ENCODE peak calls at places on chromosomes 11 and 22, in seven cellular contexts. One of them, this sample, is unnamed.

GRCh38 chr22:48939441-48940265 is 888.0 kb downstream of the BRD1 start:
- DNase-seq in stimulated activated CD8-positive, alpha-beta memory T cell treated with anti-CD3 and anti-CD28 coated beads, Interleukin-15, amount 100 ng/mL, for 1 hour: no peak
- DNase-seq in naive thymus-derived CD8-positive, alpha-beta T cell: no peak
- DNase-seq in astrocyte of the cerebellum: no peak
- DNase-seq in SK-N-SH: no peak
- DNase-seq in sigmoid colon: peak
- DNase-seq in osteoblast: peak
- DNase-seq in this sample: peak

GRCh38 chr11:17353228-17354021 is 1.8 kb downstream of the NCR3LG1 start:
- DNase-seq in naive thymus-derived CD8-positive, alpha-beta T cell: peak
- DNase-seq in stimulated activated CD8-positive, alpha-beta memory T cell treated with anti-CD3 and anti-CD28 coated beads, Interleukin-15, amount 100 ng/mL, for 1 hour: no peak
- DNase-seq in osteoblast: peak
- DNase-seq in sigmoid colon: peak
- DNase-seq in astrocyte of the cerebellum: no peak
- DNase-seq in SK-N-SH: peak
- DNase-seq in this sample: peak

GRCh38 chr11:81874627-81875026 is 859.0 kb downstream of the FAM181B start:
- DNase-seq in naive thymus-derived CD8-positive, alpha-beta T cell: no peak
- DNase-seq in stimulated activated CD8-positive, alpha-beta memory T cell treated with anti-CD3 and anti-CD28 coated beads, Interleukin-15, amount 100 ng/mL, for 1 hour: no peak
- DNase-seq in osteoblast: no peak
- DNase-seq in sigmoid colon: no peak
- DNase-seq in SK-N-SH: no peak
- DNase-seq in astrocyte of the cerebellum: no peak
- DNase-seq in this sample: no peak

GRCh38 chr11:4607111-4607510 is 920 bp downstream of the TRIM68 start:
- DNase-seq in SK-N-SH: no peak
- DNase-seq in osteoblast: peak
- DNase-seq in stimulated activated CD8-positive, alpha-beta memory T cell treated with anti-CD3 and anti-CD28 coated beads, Interleukin-15, amount 100 ng/mL, for 1 hour: no peak
- DNase-seq in sigmoid colon: no peak
- DNase-seq in naive thymus-derived CD8-positive, alpha-beta T cell: no peak
- DNase-seq in astrocyte of the cerebellum: no peak
- DNase-seq in this sample: no peak

GRCh38 chr11:3824714-3825472 is 15.9 kb downstream of the RHOG start:
- DNase-seq in sigmoid colon: peak
- DNase-seq in astrocyte of the cerebellum: no peak
- DNase-seq in osteoblast: peak
- DNase-seq in SK-N-SH: peak
- DNase-seq in naive thymus-derived CD8-positive, alpha-beta T cell: peak
- DNase-seq in stimulated activated CD8-positive, alpha-beta memory T cell treated with anti-CD3 and anti-CD28 coated beads, Interleukin-15, amount 100 ng/mL, for 1 hour: peak
- DNase-seq in this sample: peak

GRCh38 chr22:19224557-19224956 is 46.0 kb upstream of the SLC25A1 start:
- DNase-seq in astrocyte of the cerebellum: no peak
- DNase-seq in osteoblast: peak
- DNase-seq in naive thymus-derived CD8-positive, alpha-beta T cell: no peak
- DNase-seq in sigmoid colon: no peak
- DNase-seq in stimulated activated CD8-positive, alpha-beta memory T cell treated with anti-CD3 and anti-CD28 coated beads, Interleukin-15, amount 100 ng/mL, for 1 hour: no peak
- DNase-seq in SK-N-SH: no peak
- DNase-seq in this sample: no peak

GRCh38 chr11:61297741-61298140 is 2.6 kb upstream of the VWCE start:
- DNase-seq in osteoblast: peak
- DNase-seq in astrocyte of the cerebellum: peak
- DNase-seq in naive thymus-derived CD8-positive, alpha-beta T cell: no peak
- DNase-seq in SK-N-SH: no peak
- DNase-seq in stimulated activated CD8-positive, alpha-beta memory T cell treated with anti-CD3 and anti-CD28 coated beads, Interleukin-15, amount 100 ng/mL, for 1 hour: no peak
- DNase-seq in sigmoid colon: peak
- DNase-seq in this sample: no peak

GRCh38 chr11:17403977-17404759 is 15.7 kb upstream of the KCNJ11 start:
- DNase-seq in stimulated activated CD8-positive, alpha-beta memory T cell treated with anti-CD3 and anti-CD28 coated beads, Interleukin-15, amount 100 ng/mL, for 1 hour: no peak
- DNase-seq in astrocyte of the cerebellum: no peak
- DNase-seq in SK-N-SH: no peak
- DNase-seq in sigmoid colon: no peak
- DNase-seq in osteoblast: no peak
- DNase-seq in naive thymus-derived CD8-positive, alpha-beta T cell: no peak
- DNase-seq in this sample: no peak

GRCh38 chr11:134702827-134703226 is 290.8 kb upstream of the B3GAT1 start:
- DNase-seq in sigmoid colon: no peak
- DNase-seq in stimulated activated CD8-positive, alpha-beta memory T cell treated with anti-CD3 and anti-CD28 coated beads, Interleukin-15, amount 100 ng/mL, for 1 hour: no peak
- DNase-seq in naive thymus-derived CD8-positive, alpha-beta T cell: no peak
- DNase-seq in osteoblast: no peak
- DNase-seq in astrocyte of the cerebellum: no peak
- DNase-seq in SK-N-SH: no peak
- DNase-seq in this sample: no peak

GRCh38 chr22:36546932-36547331 is 18.0 kb upstream of the EIF3D start:
- DNase-seq in astrocyte of the cerebellum: peak
- DNase-seq in stimulated activated CD8-positive, alpha-beta memory T cell treated with anti-CD3 and anti-CD28 coated beads, Interleukin-15, amount 100 ng/mL, for 1 hour: no peak
- DNase-seq in SK-N-SH: no peak
- DNase-seq in osteoblast: peak
- DNase-seq in naive thymus-derived CD8-positive, alpha-beta T cell: no peak
- DNase-seq in sigmoid colon: no peak
- DNase-seq in this sample: no peak

GRCh38 chr11:119100246-119100959 is 1.2 kb downstream of the DPAGT1 start:
- DNase-seq in astrocyte of the cerebellum: no peak
- DNase-seq in naive thymus-derived CD8-positive, alpha-beta T cell: no peak
- DNase-seq in SK-N-SH: peak
- DNase-seq in sigmoid colon: no peak
- DNase-seq in osteoblast: peak
- DNase-seq in stimulated activated CD8-positive, alpha-beta memory T cell treated with anti-CD3 and anti-CD28 coated beads, Interleukin-15, amount 100 ng/mL, for 1 hour: no peak
- DNase-seq in this sample: peak

GRCh38 chr22:27372969-27373670 is 428.4 kb downstream of the MN1 start:
- DNase-seq in SK-N-SH: no peak
- DNase-seq in osteoblast: no peak
- DNase-seq in astrocyte of the cerebellum: no peak
- DNase-seq in stimulated activated CD8-positive, alpha-beta memory T cell treated with anti-CD3 and anti-CD28 coated beads, Interleukin-15, amount 100 ng/mL, for 1 hour: no peak
- DNase-seq in naive thymus-derived CD8-positive, alpha-beta T cell: no peak
- DNase-seq in sigmoid colon: no peak
- DNase-seq in this sample: peak

GRCh38 chr11:126311464-126312291 is 7.8 kb downstream of the DCPS start:
- DNase-seq in sigmoid colon: peak
- DNase-seq in osteoblast: no peak
- DNase-seq in naive thymus-derived CD8-positive, alpha-beta T cell: no peak
- DNase-seq in stimulated activated CD8-positive, alpha-beta memory T cell treated with anti-CD3 and anti-CD28 coated beads, Interleukin-15, amount 100 ng/mL, for 1 hour: no peak
- DNase-seq in astrocyte of the cerebellum: no peak
- DNase-seq in SK-N-SH: no peak
- DNase-seq in this sample: no peak

GRCh38 chr11:102622258-102622657 is 2.9 kb downstream of the MMP20 start:
- DNase-seq in naive thymus-derived CD8-positive, alpha-beta T cell: no peak
- DNase-seq in astrocyte of the cerebellum: no peak
- DNase-seq in SK-N-SH: no peak
- DNase-seq in osteoblast: no peak
- DNase-seq in stimulated activated CD8-positive, alpha-beta memory T cell treated with anti-CD3 and anti-CD28 coated beads, Interleukin-15, amount 100 ng/mL, for 1 hour: no peak
- DNase-seq in sigmoid colon: no peak
- DNase-seq in this sample: no peak

GRCh38 chr11:128502736-128503135 is 84.6 kb downstream of the ETS1 start:
- DNase-seq in osteoblast: no peak
- DNase-seq in astrocyte of the cerebellum: peak
- DNase-seq in sigmoid colon: no peak
- DNase-seq in stimulated activated CD8-positive, alpha-beta memory T cell treated with anti-CD3 and anti-CD28 coated beads, Interleukin-15, amount 100 ng/mL, for 1 hour: no peak
- DNase-seq in naive thymus-derived CD8-positive, alpha-beta T cell: no peak
- DNase-seq in SK-N-SH: no peak
- DNase-seq in this sample: no peak

GRCh38 chr11:73971175-73971719 is 11.4 kb downstream of the UCP2 start:
- DNase-seq in SK-N-SH: no peak
- DNase-seq in stimulated activated CD8-positive, alpha-beta memory T cell treated with anti-CD3 and anti-CD28 coated beads, Interleukin-15, amount 100 ng/mL, for 1 hour: no peak
- DNase-seq in naive thymus-derived CD8-positive, alpha-beta T cell: no peak
- DNase-seq in astrocyte of the cerebellum: no peak
- DNase-seq in osteoblast: peak
- DNase-seq in sigmoid colon: no peak
- DNase-seq in this sample: no peak

GRCh38 chr11:14078941-14079522 is 116.5 kb downstream of the SPON1 start:
- DNase-seq in stimulated activated CD8-positive, alpha-beta memory T cell treated with anti-CD3 and anti-CD28 coated beads, Interleukin-15, amount 100 ng/mL, for 1 hour: no peak
- DNase-seq in naive thymus-derived CD8-positive, alpha-beta T cell: no peak
- DNase-seq in SK-N-SH: no peak
- DNase-seq in sigmoid colon: no peak
- DNase-seq in astrocyte of the cerebellum: no peak
- DNase-seq in osteoblast: no peak
- DNase-seq in this sample: no peak

GRCh38 chr11:911031-911889 is 650 bp upstream of the CHID1 start:
- DNase-seq in sigmoid colon: no peak
- DNase-seq in astrocyte of the cerebellum: no peak
- DNase-seq in SK-N-SH: no peak
- DNase-seq in stimulated activated CD8-positive, alpha-beta memory T cell treated with anti-CD3 and anti-CD28 coated beads, Interleukin-15, amount 100 ng/mL, for 1 hour: no peak
- DNase-seq in osteoblast: peak
- DNase-seq in naive thymus-derived CD8-positive, alpha-beta T cell: peak
- DNase-seq in this sample: peak

GRCh38 chr22:46824348-46824909 is 62.0 kb downstream of the TBC1D22A start:
- DNase-seq in naive thymus-derived CD8-positive, alpha-beta T cell: no peak
- DNase-seq in osteoblast: no peak
- DNase-seq in stimulated activated CD8-positive, alpha-beta memory T cell treated with anti-CD3 and anti-CD28 coated beads, Interleukin-15, amount 100 ng/mL, for 1 hour: no peak
- DNase-seq in sigmoid colon: no peak
- DNase-seq in astrocyte of the cerebellum: no peak
- DNase-seq in SK-N-SH: peak
- DNase-seq in this sample: peak

GRCh38 chr11:22703561-22703960 is 37.1 kb downstream of the GAS2 start:
- DNase-seq in naive thymus-derived CD8-positive, alpha-beta T cell: no peak
- DNase-seq in sigmoid colon: no peak
- DNase-seq in SK-N-SH: no peak
- DNase-seq in osteoblast: no peak
- DNase-seq in stimulated activated CD8-positive, alpha-beta memory T cell treated with anti-CD3 and anti-CD28 coated beads, Interleukin-15, amount 100 ng/mL, for 1 hour: no peak
- DNase-seq in astrocyte of the cerebellum: peak
- DNase-seq in this sample: no peak

GRCh38 chr11:110432713-110433392 is 3.1 kb downstream of the FDX1 start:
- DNase-seq in astrocyte of the cerebellum: no peak
- DNase-seq in sigmoid colon: no peak
- DNase-seq in SK-N-SH: peak
- DNase-seq in stimulated activated CD8-positive, alpha-beta memory T cell treated with anti-CD3 and anti-CD28 coated beads, Interleukin-15, amount 100 ng/mL, for 1 hour: no peak
- DNase-seq in osteoblast: peak
- DNase-seq in naive thymus-derived CD8-positive, alpha-beta T cell: no peak
- DNase-seq in this sample: no peak

GRCh38 chr22:36566720-36567119 is 37.8 kb upstream of the EIF3D start:
- DNase-seq in astrocyte of the cerebellum: no peak
- DNase-seq in stimulated activated CD8-positive, alpha-beta memory T cell treated with anti-CD3 and anti-CD28 coated beads, Interleukin-15, amount 100 ng/mL, for 1 hour: no peak
- DNase-seq in SK-N-SH: no peak
- DNase-seq in sigmoid colon: no peak
- DNase-seq in naive thymus-derived CD8-positive, alpha-beta T cell: no peak
- DNase-seq in osteoblast: peak
- DNase-seq in this sample: no peak

GRCh38 chr11:78256962-78257361 is 68.2 kb downstream of the USP35 start:
- DNase-seq in naive thymus-derived CD8-positive, alpha-beta T cell: no peak
- DNase-seq in osteoblast: no peak
- DNase-seq in sigmoid colon: peak
- DNase-seq in SK-N-SH: no peak
- DNase-seq in stimulated activated CD8-positive, alpha-beta memory T cell treated with anti-CD3 and anti-CD28 coated beads, Interleukin-15, amount 100 ng/mL, for 1 hour: no peak
- DNase-seq in astrocyte of the cerebellum: peak
- DNase-seq in this sample: no peak

GRCh38 chr22:19880786-19881569 is 26.3 kb upstream of the GNB1L start:
- DNase-seq in stimulated activated CD8-positive, alpha-beta memory T cell treated with anti-CD3 and anti-CD28 coated beads, Interleukin-15, amount 100 ng/mL, for 1 hour: no peak
- DNase-seq in naive thymus-derived CD8-positive, alpha-beta T cell: no peak
- DNase-seq in SK-N-SH: peak
- DNase-seq in osteoblast: peak
- DNase-seq in astrocyte of the cerebellum: peak
- DNase-seq in sigmoid colon: peak
- DNase-seq in this sample: peak

GRCh38 chr11:75275581-75275980 is 35.0 kb downstream of the TPBGL start:
- DNase-seq in naive thymus-derived CD8-positive, alpha-beta T cell: peak
- DNase-seq in SK-N-SH: no peak
- DNase-seq in sigmoid colon: peak
- DNase-seq in stimulated activated CD8-positive, alpha-beta memory T cell treated with anti-CD3 and anti-CD28 coated beads, Interleukin-15, amount 100 ng/mL, for 1 hour: peak
- DNase-seq in astrocyte of the cerebellum: no peak
- DNase-seq in osteoblast: no peak
- DNase-seq in this sample: peak

This sample was measured in endodermal cell.